ENCODE peak calls at places on chromosomes 4 and X, in seven cellular contexts. K is GM23338; Y is colonic mucosa; F is right lobe of liver; U is A549; B is fibroblast of lung; T is CD8-positive, alpha-beta memory T cell. V is an unnamed sample.

GRCh38 chr4:3136454-3136853 is 62.0 kb downstream of the HTT start:
- DNase-seq in B (no peak), T (no peak), U (no peak), Y (no peak), F (no peak), K (no peak), V (no peak)

GRCh38 chr4:53507671-53508286 is 83.5 kb downstream of the LNX1 start:
- DNase-seq in B (peak; percentile 98), F (peak; percentile 92), U (no peak), Y (no peak), K (no peak), T (no peak), V (no peak)

GRCh38 chr4:48862038-48862437 is 31.1 kb downstream of the OCIAD1 start:
- DNase-seq in U (no peak), Y (no peak), T (no peak), B (no peak), F (no peak), K (no peak), V (no peak)

GRCh38 chrX:13252726-13253125 is 67.1 kb downstream of the ATXN3L start:
- DNase-seq in U (no peak), Y (no peak), K (no peak), B (peak; percentile 47), F (no peak), T (no peak), V (no peak)

GRCh38 chr4:41158756-41159155 is 55.6 kb downstream of the APBB2 start:
- DNase-seq in Y (no peak), U (no peak), T (no peak), B (no peak), F (no peak), K (no peak), V (no peak)

GRCh38 chr4:108751321-108751720 is 11.5 kb downstream of the ETNPPL start:
- DNase-seq in B (peak; percentile 10), U (no peak), K (no peak), F (no peak), T (no peak), Y (no peak), V (no peak)

GRCh38 chr4:9987749-9988346 is 33.4 kb downstream of the SLC2A9 start:
- DNase-seq in U (no peak), T (no peak), K (no peak), B (no peak), Y (no peak), F (no peak), V (no peak)

GRCh38 chr4:40718571-40718970 is 31.2 kb upstream of the NSUN7 start:
- DNase-seq in F (no peak), U (no peak), K (peak; percentile 48), T (no peak), B (no peak), Y (peak; percentile 89), V (no peak)

GRCh38 chrX:101595739-101596419 is 21.9 kb downstream of the ARMCX6 start:
- DNase-seq in U (peak; percentile 72), F (no peak), T (no peak), Y (peak; percentile 48), K (peak; percentile 74), B (peak; percentile 64), V (peak; percentile 26)

GRCh38 chr4:37780444-37781133 is 45.9 kb upstream of the PGM2 start:
- DNase-seq in K (peak; percentile 15), T (peak; percentile 63), Y (no peak), U (no peak), F (no peak), B (peak; percentile 19), V (no peak)

GRCh38 chr4:186701273-186701672 is 22.4 kb downstream of the FAT1 start:
- DNase-seq in K (peak; percentile 91), B (peak; percentile 86), U (no peak), F (no peak), T (no peak), Y (no peak), V (no peak)

GRCh38 chr4:134551348-134551747 is 349.8 kb upstream of the PABPC4L start:
- DNase-seq in U (no peak), T (no peak), B (no peak), K (peak; percentile 20), Y (no peak), F (no peak), V (no peak)

GRCh38 chr4:173264245-173264959 is 69.8 kb downstream of the HMGB2 start:
- DNase-seq in Y (peak; percentile 46), B (peak; percentile 79), F (no peak), T (peak; percentile 47), U (no peak), K (peak; percentile 31), V (peak; percentile 29)

GRCh38 chr4:5708171-5708828 is at the start of gene EVC2:
- DNase-seq in B (peak; percentile 67), K (peak; percentile 79), T (no peak), F (no peak), Y (peak; percentile 55), U (peak; percentile 27), V (peak; percentile 82)

GRCh38 chr4:106583567-106583966 is 215.0 kb upstream of the GIMD1 start:
- DNase-seq in K (peak; percentile 5), Y (no peak), U (peak; percentile 74), F (no peak), B (peak; percentile 98), T (no peak), V (no peak)

GRCh38 chrX:10090319-10090718 is 66.5 kb upstream of the CLCN4 start:
- DNase-seq in Y (no peak), F (no peak), B (peak; percentile 11), K (no peak), T (no peak), U (no peak), V (no peak)

GRCh38 chr4:14883166-14883565 is 119.1 kb upstream of the CPEB2 start:
- DNase-seq in K (no peak), T (no peak), F (no peak), B (no peak), Y (no peak), U (no peak), V (no peak)

GRCh38 chr4:168724243-168724642 is 227.4 kb downstream of the PALLD start:
- DNase-seq in U (no peak), F (no peak), B (no peak), Y (no peak), K (no peak), T (no peak), V (no peak)

GRCh38 chr4:168722391-168722790 is 225.5 kb downstream of the PALLD start:
- DNase-seq in B (peak; percentile 56), Y (no peak), U (no peak), F (no peak), K (no peak), T (no peak), V (no peak)

GRCh38 chr4:168724960-168725359 is 228.1 kb downstream of the PALLD start:
- DNase-seq in F (no peak), K (peak; percentile 71), T (no peak), Y (no peak), B (peak; percentile 85), U (no peak), V (no peak)

GRCh38 chr4:168723569-168723968 is 226.7 kb downstream of the PALLD start:
- DNase-seq in U (no peak), K (no peak), T (no peak), F (no peak), Y (no peak), B (peak; percentile 83), V (no peak)

GRCh38 chr4:168723020-168723419 is 226.2 kb downstream of the PALLD start:
- DNase-seq in F (no peak), U (no peak), B (peak; percentile 77), K (no peak), Y (no peak), T (no peak), V (no peak)
- H3K4me3 ChIP-seq in F (no peak overlapping the region), U (no peak overlapping the region), B (no peak overlapping the region), K (no peak overlapping the region), Y (no peak overlapping the region), T (no peak overlapping the region), V (no peak overlapping the region)

DNA sequence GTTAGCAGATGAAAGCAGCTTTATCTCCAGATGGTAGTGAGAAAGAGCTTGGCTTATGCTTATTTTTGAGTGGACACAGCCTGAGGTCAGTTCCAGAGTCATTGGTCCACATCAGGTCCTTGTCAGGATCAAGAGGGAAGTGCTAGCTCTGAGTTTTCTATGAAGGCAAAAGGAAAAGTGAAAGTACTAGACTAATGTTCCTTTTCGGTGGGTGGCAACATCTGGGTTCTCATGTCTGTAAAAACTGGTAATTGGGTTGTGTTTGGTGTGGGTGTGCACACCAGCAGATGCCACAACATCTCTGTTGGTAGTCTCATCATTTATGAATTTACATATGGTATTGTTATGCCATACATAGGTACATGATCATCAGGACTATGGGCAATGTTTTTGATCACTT is 210.5 kb downstream of the PWWP3B start:
- DNase-seq in B (no peak), Y (no peak), U (no peak), F (no peak), T (no peak), K (no peak), V (no peak)
- H3K27ac ChIP-seq in B (no peak overlapping the region), Y (no peak overlapping the region), U (no peak overlapping the region), F (no peak overlapping the region), T (no peak overlapping the region), K (no peak overlapping the region), V (no peak overlapping the region)

GRCh38 chr4:139167774-139168444 is 9.1 kb downstream of the ELF2 start:
- DNase-seq in K (peak; percentile 70), B (peak; percentile 42), U (peak; percentile 62), Y (no peak), T (no peak), F (peak; percentile 16), V (no peak)

GRCh38 chr4:139164731-139165130 is 12.3 kb downstream of the ELF2 start:
- DNase-seq in K (no peak), B (no peak), F (no peak), T (no peak), U (no peak), Y (no peak), V (no peak)

DNA sequence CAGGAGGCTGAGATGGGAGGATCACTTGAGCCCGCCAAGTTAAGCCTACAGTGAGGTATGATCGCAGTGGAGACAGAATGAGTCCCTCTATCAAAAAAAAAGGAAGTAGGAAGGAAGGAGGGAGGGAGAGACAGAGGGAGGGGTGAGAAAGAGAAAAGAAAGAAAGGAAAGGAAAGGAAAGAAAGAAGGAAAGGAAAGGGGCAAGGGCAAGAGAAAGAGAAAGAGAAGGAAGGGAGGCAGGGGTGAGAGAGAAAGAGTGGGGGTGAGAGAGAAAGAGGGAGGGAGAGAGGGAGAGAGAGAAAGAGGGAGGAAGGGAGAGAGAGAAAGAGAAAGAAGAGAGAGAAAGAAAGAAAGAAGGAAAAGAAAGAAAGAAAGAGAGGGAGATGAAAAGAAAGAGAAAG is 13.2 kb downstream of the ELF2 start:
- DNase-seq in Y (no peak), F (no peak), T (no peak), B (no peak), U (no peak), K (no peak), V (no peak)
- H3K4me1 ChIP-seq in Y (no peaks in the 10 kb centered on the region), F (no peaks in the 10 kb centered on the region), T (no peaks in the 10 kb centered on the region), B (no peaks in the 10 kb centered on the region), U (peaks cover 9% of the 10 kb centered on the region), K (peaks cover 49% of the 10 kb centered on the region), V (peaks cover 7% of the 10 kb centered on the region)

GRCh38 chr4:56386091-56386490 is 1.2 kb downstream of the AASDH start:
- DNase-seq in F (no peak), U (no peak), K (no peak), B (no peak), Y (no peak), T (no peak), V (no peak)
- H3K4me3 ChIP-seq in F (no peak overlapping the region), U (peak overlapping the region; percentile 81), K (peak overlapping the region; percentile 41), B (peak overlapping the region; percentile 14), Y (peak overlapping the region; percentile 61), T (no peak overlapping the region), V (no peak overlapping the region)

GRCh38 chr4:177447417-177448004 is 5.3 kb upstream of the AGA start:
- DNase-seq in F (no peak), B (no peak), K (no peak), U (no peak), T (no peak), Y (no peak), V (no peak)
- H3K27ac ChIP-seq in F (no peak overlapping the region), B (no peak overlapping the region), K (no peak overlapping the region), U (no peak overlapping the region), T (no peak overlapping the region), Y (no peak overlapping the region), V (no peak overlapping the region)

V was measured in uterus.